ENCODE peak calls at places on chromosomes 12 and 14, in five cellular contexts. P, M, Y, C and V are unnamed samples.

GRCh38 chr12:100190013-100190394 is 10.6 kb upstream of the ACTR6 start:
- DNase-seq in M (no peak), P (no peak), Y (no peak), C (no peak), V (no peak)

GRCh38 chr12:107236824-107237467 is 143.6 kb upstream of the CRY1 start:
- DNase-seq in Y (no peak), M (no peak), C (no peak), P (no peak), V (peak; percentile 25)

GRCh38 chr14:52013984-52014600 is 24.7 kb downstream of the RTRAF start:
- DNase-seq in P (no peak), C (peak; percentile 21), M (no peak), Y (peak; percentile 45), V (peak; percentile 55)

GRCh38 chr14:94941311-94941710 is 171.4 kb upstream of the GSC start:
- DNase-seq in P (no peak), Y (no peak), C (no peak), M (no peak), V (no peak)

GRCh38 chr14:50955373-50956043 is 11.2 kb upstream of the PYGL start:
- DNase-seq in C (peak; percentile 77), M (peak; percentile 95), P (peak; percentile 82), Y (peak; percentile 75), V (peak; percentile 79)

GRCh38 chr12:132834181-132834711 is 5.6 kb upstream of the GOLGA3 start:
- DNase-seq in P (no peak), C (no peak), M (no peak), Y (no peak), V (no peak)

GRCh38 chr12:108812324-108812723 is 45.1 kb downstream of the SSH1 start:
- DNase-seq in M (no peak), Y (no peak), P (no peak), C (no peak), V (no peak)

GRCh38 chr12:22443379-22444316 is 100.7 kb downstream of the C2CD5 start:
- DNase-seq in P (peak; percentile 82), M (peak; percentile 75), Y (peak; percentile 57), C (peak; percentile 38), V (peak; percentile 96)

GRCh38 chr14:84064756-84065155 is 1465.2 kb upstream of the FLRT2 start:
- DNase-seq in P (no peak), M (no peak), Y (no peak), C (no peak), V (peak; percentile 5)

GRCh38 chr12:15497621-15498285 is 175.4 kb downstream of the PTPRO start:
- DNase-seq in M (no peak), Y (no peak), C (no peak), P (no peak), V (no peak)

GRCh38 chr12:128994869-128995268 is 141.6 kb downstream of the GLT1D1 start:
- DNase-seq in C (no peak), P (no peak), M (no peak), Y (no peak), V (no peak)

GRCh38 chr12:28742791-28743190 is 406.3 kb upstream of the FAR2 start:
- DNase-seq in P (no peak), Y (no peak), C (no peak), M (no peak), V (no peak)

GRCh38 chr12:100229876-100230275 is 29.3 kb downstream of the ACTR6 start:
- DNase-seq in Y (no peak), M (no peak), C (no peak), P (no peak), V (no peak)

GRCh38 chr12:88897723-88898122 is 317.5 kb upstream of the KITLG start:
- DNase-seq in P (no peak), Y (no peak), C (no peak), M (no peak), V (no peak)

GRCh38 chr12:120367924-120368788 is 808 bp downstream of the MSI1 start:
- DNase-seq in M (no peak), P (no peak), C (peak; percentile 61), Y (peak; percentile 68), V (peak; percentile 64)

GRCh38 chr12:33994857-33995808 is 27.2 kb upstream of the ALG10 start:
- DNase-seq in M (no peak), C (no peak), P (no peak), Y (no peak), V (no peak)

GRCh38 chr14:55707365-55707804 is 127.4 kb downstream of the KTN1 start:
- DNase-seq in P (peak; percentile 31), C (no peak), Y (no peak), M (no peak), V (peak; percentile 53)

GRCh38 chr12:9509464-9510166 is 98.1 kb downstream of the KLRB1 start:
- DNase-seq in Y (no peak), P (no peak), C (no peak), M (peak; percentile 13), V (no peak)

GRCh38 chr14:31125231-31125630 is 82.4 kb downstream of the HECTD1 start:
- DNase-seq in C (no peak), P (no peak), M (no peak), Y (no peak), V (no peak)

GRCh38 chr12:46217686-46218508 is 50.9 kb downstream of the SLC38A1 start:
- DNase-seq in C (no peak), M (no peak), Y (no peak), P (no peak), V (no peak)

GRCh38 chr14:79552778-79553177 is 658.5 kb downstream of the DIO2 start:
- DNase-seq in C (no peak), P (no peak), M (no peak), Y (no peak), V (peak; percentile 58)

GRCh38 chr12:52461693-52462092 is 9.7 kb upstream of the KRT6B start:
- DNase-seq in M (no peak), Y (no peak), P (no peak), C (no peak), V (no peak)

GRCh38 chr12:31000751-31001150 is 72.9 kb upstream of the DDX11 start:
- DNase-seq in M (no peak), C (no peak), P (no peak), Y (no peak), V (no peak)

GRCh38 chr14:104950021-104950420 is 25.3 kb downstream of the PLD4 start:
- DNase-seq in C (no peak), M (no peak), P (no peak), Y (no peak), V (no peak)

GRCh38 chr12:107955966-107956643 is 173.0 kb upstream of the WSCD2 start:
- DNase-seq in M (no peak), P (no peak), C (no peak), Y (no peak), V (no peak)

GRCh38 chr12:67991158-67991557 is 1.9 kb downstream of the IFNG-AS1 start:
- DNase-seq in C (no peak), P (no peak), Y (no peak), M (no peak), V (no peak)

GRCh38 chr12:50059440-50060119 is 2.2 kb downstream of the ASIC1 start:
- DNase-seq in M (no peak), P (no peak), C (no peak), Y (no peak), V (no peak)

GRCh38 chr14:26984318-26985177 is 386.7 kb upstream of the NOVA1 start:
- DNase-seq in Y (peak; percentile 11), P (peak; percentile 64), M (peak; percentile 4), C (peak; percentile 15), V (peak; percentile 87)

GRCh38 chr14:22479781-22480464 is 109.1 kb downstream of the DAD1 start:
- DNase-seq in Y (no peak), C (no peak), M (no peak), P (no peak), V (no peak)

GRCh38 chr14:68684466-68685418 is 108.1 kb downstream of the ZFP36L1 start:
- DNase-seq in M (no peak), C (no peak), P (no peak), Y (no peak), V (no peak)

GRCh38 chr14:70947739-70948138 is 40.5 kb downstream of the PCNX1 start:
- DNase-seq in P (no peak), C (no peak), M (no peak), Y (no peak), V (peak; percentile 42)
- H3K36me3 ChIP-seq in P (peaks cover 7% of the 10 kb centered on the region), C (no peaks in the 10 kb centered on the region), M (peaks cover 2% of the 10 kb centered on the region), Y (peaks cover 67% of the 10 kb centered on the region), V (peaks cover 56% of the 10 kb centered on the region)

DNA sequence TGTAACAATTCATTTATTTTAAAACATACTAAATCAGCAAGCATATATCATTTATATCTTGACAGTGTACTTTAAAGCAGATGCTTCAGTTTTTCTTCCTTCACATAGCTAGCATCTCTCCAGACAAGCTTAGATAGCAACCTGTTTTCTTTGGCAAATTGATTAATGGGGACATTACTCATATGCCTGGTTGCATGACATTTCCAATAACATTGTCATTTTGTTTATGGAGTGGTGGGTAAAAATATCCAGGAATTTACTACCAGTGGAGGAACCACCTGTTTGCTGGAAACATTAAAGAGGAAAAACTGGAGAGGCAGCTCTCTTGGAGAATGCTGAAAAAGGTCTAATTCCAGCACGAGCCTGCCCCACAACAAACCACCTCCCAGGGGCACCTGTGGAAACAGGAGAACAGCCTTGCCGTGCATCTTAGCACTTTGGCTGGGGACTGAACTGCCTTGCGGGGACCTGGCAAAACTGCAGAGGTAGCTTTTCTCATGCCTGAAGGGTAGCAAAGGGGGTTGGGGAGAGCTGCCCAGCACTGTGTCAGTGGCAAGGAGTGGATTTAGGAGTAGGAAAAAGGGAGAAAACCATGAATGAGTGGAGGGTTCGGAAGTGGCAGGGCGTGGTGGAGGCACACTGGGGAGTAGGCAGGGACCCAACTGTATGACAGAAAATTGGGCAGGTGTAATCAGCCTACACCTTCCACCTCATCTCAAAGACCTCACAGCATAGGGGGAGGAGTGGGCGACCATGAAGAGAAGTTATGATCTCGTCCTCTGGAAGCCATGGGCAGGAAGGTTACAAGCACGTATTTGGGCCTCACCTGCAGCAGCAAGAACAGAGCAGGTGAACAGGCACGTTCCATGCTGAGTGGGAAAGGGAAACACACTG is 11.7 kb upstream of the CREBL2 start:
- DNase-seq in Y (no peak), P (no peak), M (no peak), C (no peak), V (no peak)
- TF ChIP-seq REST in Y (no peak), P (no peak), M (no peak), C (no peak), V (no peak)

DNA sequence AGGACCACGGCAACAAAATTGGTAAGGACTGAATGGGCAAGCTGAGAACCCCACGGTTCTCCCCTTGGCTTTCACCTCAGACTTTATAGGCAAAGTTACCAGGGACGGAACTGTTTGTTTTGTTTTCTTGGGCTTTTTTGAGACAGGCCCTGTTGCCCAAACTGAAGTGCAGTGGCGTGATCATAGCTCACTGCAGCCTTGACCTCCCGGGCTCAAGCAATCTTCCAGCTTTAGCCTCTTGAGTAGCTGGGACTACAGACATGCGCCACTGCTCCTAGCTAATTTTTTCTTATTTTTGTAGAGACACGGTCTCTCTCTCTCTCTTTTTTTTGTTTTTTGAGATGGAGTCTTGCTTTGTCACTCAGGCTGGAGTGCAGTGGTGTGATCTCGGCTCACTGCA is 71.1 kb downstream of the TRAFD1 start:
- DNase-seq in M (no peak), Y (no peak), P (no peak), C (no peak), V (no peak)
- H3K36me3 ChIP-seq in M (no peaks in the 10 kb centered on the region), Y (peaks cover 39% of the 10 kb centered on the region), P (peaks cover 2% of the 10 kb centered on the region), C (peaks cover 65% of the 10 kb centered on the region), V (peaks cover 7% of the 10 kb centered on the region)

GRCh38 chr12:94941440-94941862 is 62.0 kb downstream of the NDUFA12 start:
- DNase-seq in P (no peak), C (peak; percentile 27), Y (peak; percentile 33), M (no peak), V (no peak)
- TF ChIP-seq REST in P (no peak), C (no peak), Y (no peak), M (no peak), V (no peak)

GRCh38 chr14:102013669-102014200 is 49.4 kb downstream of the DYNC1H1 start:
- DNase-seq in M (no peak), Y (no peak), C (no peak), P (no peak), V (no peak)
- H3K36me3 ChIP-seq in M (peaks cover 80% of the 10 kb centered on the region), Y (peaks cover 89% of the 10 kb centered on the region), C (peaks cover 93% of the 10 kb centered on the region), P (peaks cover 55% of the 10 kb centered on the region), V (peaks cover 83% of the 10 kb centered on the region)